ENCODE peak calls at places on chromosomes 12 and 14, in eight cellular contexts. I is OCI-LY7, Z is MM.1S, X is HCT116, M is GM23338, J is hepatocyte, A is SK-N-SH, E is PC-3. R is an unnamed sample. For H3K9me2, the result is how much of the 10 kb centered on the place peaks cover.

GRCh38 chr14:75401356-75401755 is 26.5 kb upstream of the JDP2 start:
- DNase-seq in I (no peak), Z (no peak), X (no peak), M (peak), J (peak), A (no peak), E (no peak), R (peak)

GRCh38 chr12:59595557-59596231 is at the start of gene SLC16A7:
- DNase-seq in I (peak), Z (peak), X (peak), M (peak), J (peak), A (peak), E (peak), R (peak)

GRCh38 chr12:51188359-51189051 is 15.6 kb upstream of the TFCP2 start:
- DNase-seq in I (peak), Z (peak), X (no peak), M (no peak), J (no peak), A (peak), E (no peak), R (no peak)

GRCh38 chr12:81377771-81378170 is 299.9 kb downstream of the ACSS3 start:
- DNase-seq in I (no peak), Z (no peak), X (no peak), M (no peak), J (no peak), A (no peak), E (no peak), R (no peak)

GRCh38 chr14:81164167-81164774 is 56.5 kb downstream of the GTF2A1 start:
- DNase-seq in I (peak), Z (peak), X (peak), M (peak), J (peak), A (peak), E (peak), R (peak)

GRCh38 chr12:126338031-126338441 is 1272.8 kb downstream of the AACS start:
- DNase-seq in I (no peak), Z (no peak), X (no peak), M (no peak), J (no peak), A (no peak), E (peak), R (no peak)

GRCh38 chr12:105977256-105978051 is 161.3 kb downstream of the NUAK1 start:
- DNase-seq in I (no peak), Z (no peak), X (no peak), M (no peak), J (no peak), A (no peak), E (no peak), R (peak)

GRCh38 chr14:67814826-67815225 is 1.6 kb downstream of the ZFYVE26 start:
- DNase-seq in I (no peak), Z (no peak), X (no peak), M (peak), J (no peak), A (no peak), E (no peak), R (peak)

GRCh38 chr14:54085137-54085810 is 128.6 kb upstream of the BMP4 start:
- DNase-seq in I (no peak), Z (no peak), X (no peak), M (peak), J (no peak), A (no peak), E (no peak), R (no peak)

GRCh38 chr14:51873221-51873893 is 12.9 kb downstream of the GNG2 start:
- DNase-seq in I (peak), Z (no peak), X (peak), M (no peak), J (peak), A (peak), E (peak), R (peak)

GRCh38 chr12:21551811-21552469 is 25.8 kb downstream of the SPX start:
- DNase-seq in I (no peak), Z (no peak), X (no peak), M (no peak), J (no peak), A (no peak), E (no peak), R (no peak)

GRCh38 chr12:52688481-52688880 is 8.3 kb upstream of the KRT1 start:
- DNase-seq in I (no peak), Z (no peak), X (no peak), M (no peak), J (no peak), A (no peak), E (no peak), R (no peak)

GRCh38 chr12:105469182-105469581 is 138.7 kb downstream of the C12orf75 start:
- DNase-seq in I (no peak), Z (no peak), X (no peak), M (no peak), J (no peak), A (no peak), E (no peak), R (no peak)

GRCh38 chr14:61147369-61147897 is 133.7 kb downstream of the TMEM30B start:
- DNase-seq in I (no peak), Z (no peak), X (no peak), M (no peak), J (no peak), A (no peak), E (no peak), R (no peak)

GRCh38 chr12:123269395-123269892 is 2.2 kb downstream of the CDK2AP1 start:
- DNase-seq in I (peak), Z (no peak), X (no peak), M (peak), J (peak), A (peak), E (no peak), R (peak)

GRCh38 chr12:14238224-14238792 is 127.2 kb upstream of the ATF7IP start:
- DNase-seq in I (peak), Z (peak), X (no peak), M (peak), J (peak), A (no peak), E (peak), R (peak)

GRCh38 chr12:127650626-127651025 is 616.3 kb upstream of the TMEM132C start:
- DNase-seq in I (no peak), Z (no peak), X (no peak), M (no peak), J (no peak), A (no peak), E (no peak), R (peak)

GRCh38 chr12:59803735-59804134 is 207.9 kb downstream of the SLC16A7 start:
- DNase-seq in I (no peak), Z (no peak), X (no peak), M (peak), J (no peak), A (no peak), E (peak), R (no peak)

GRCh38 chr14:90560529-90560928 is 163.7 kb downstream of the CALM1 start:
- DNase-seq in I (no peak), Z (no peak), X (no peak), M (no peak), J (no peak), A (no peak), E (no peak), R (no peak)

GRCh38 chr12:119649202-119649808 is 18.6 kb upstream of the PRKAB1 start:
- DNase-seq in I (peak), Z (no peak), X (no peak), M (peak), J (no peak), A (peak), E (peak), R (peak)

GRCh38 chr14:103501921-103502669 is 20.5 kb downstream of the CKB start:
- DNase-seq in I (no peak), Z (no peak), X (no peak), M (no peak), J (no peak), A (no peak), E (no peak), R (no peak)

GRCh38 chr14:93309430-93309966 is 23.3 kb downstream of the BTBD7 start:
- DNase-seq in I (no peak), Z (no peak), X (no peak), M (no peak), J (no peak), A (no peak), E (peak), R (no peak)

GRCh38 chr14:93744176-93744575 is 44.1 kb downstream of the PRIMA1 start:
- DNase-seq in I (no peak), Z (no peak), X (no peak), M (no peak), J (no peak), A (no peak), E (no peak), R (no peak)

GRCh38 chr12:23376238-23376637 is 573.2 kb downstream of the SOX5 start:
- DNase-seq in I (no peak), Z (peak), X (no peak), M (peak), J (no peak), A (no peak), E (no peak), R (no peak)

GRCh38 chr14:56213288-56213687 is 95.1 kb downstream of the PELI2 start:
- DNase-seq in I (no peak), Z (no peak), X (no peak), M (no peak), J (no peak), A (no peak), E (no peak), R (no peak)

GRCh38 chr12:75658826-75659823 is 147.7 kb upstream of the KRR1 start:
- DNase-seq in I (no peak), Z (no peak), X (peak), M (no peak), J (no peak), A (no peak), E (peak), R (peak)

GRCh38 chr14:68548194-68549056 is 244.4 kb downstream of the ZFP36L1 start:
- DNase-seq in I (no peak), Z (no peak), X (peak), M (peak), J (peak), A (peak), E (peak), R (peak)

GRCh38 chr12:131239384-131240094 is 285.8 kb downstream of the ADGRD1 start:
- DNase-seq in I (no peak), Z (no peak), X (no peak), M (no peak), J (no peak), A (no peak), E (no peak), R (no peak)

GRCh38 chr14:93546642-93547041 is 115.9 kb downstream of the UNC79 start:
- DNase-seq in I (no peak), Z (no peak), X (no peak), M (no peak), J (no peak), A (peak), E (no peak), R (no peak)

GRCh38 chr12:94706250-94706661 is 55.9 kb upstream of the TMCC3 start:
- DNase-seq in I (no peak), Z (no peak), X (no peak), M (no peak), J (no peak), A (no peak), E (no peak), R (no peak)

DNA sequence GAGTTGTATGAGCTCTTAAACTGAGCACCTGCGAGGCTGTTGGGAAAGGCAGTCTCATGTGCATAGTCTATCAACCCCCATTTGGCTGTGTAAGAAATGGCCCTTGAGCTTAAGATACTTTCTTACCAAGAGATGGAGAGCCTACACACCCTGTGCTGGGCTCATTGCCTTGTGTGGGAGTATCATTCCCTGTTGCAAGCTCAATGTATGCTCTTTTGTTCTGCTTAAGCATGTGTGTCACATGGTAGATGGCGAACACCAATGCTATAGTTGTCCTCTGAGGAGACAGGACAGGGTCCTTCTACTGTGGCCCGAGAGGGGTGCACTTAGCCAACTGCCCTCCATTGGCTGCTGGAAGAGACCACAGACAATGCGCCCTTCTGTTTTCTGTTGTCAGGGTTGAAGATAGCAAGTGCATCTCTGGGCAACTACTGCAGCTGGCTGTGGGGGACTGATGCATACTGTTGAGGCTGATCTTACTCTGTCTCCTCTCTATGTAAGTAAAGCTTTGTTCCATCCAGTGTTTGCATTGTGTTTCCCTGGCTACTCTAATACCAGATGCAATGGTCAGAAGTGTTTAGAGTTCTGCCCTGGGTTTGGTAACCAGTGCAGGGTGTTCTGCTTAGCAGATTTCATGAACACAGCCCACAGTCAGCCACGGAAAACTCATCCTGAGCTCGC is 79.5 kb downstream of the PTPRB start:
- DNase-seq in I (no peak), Z (no peak), X (no peak), M (no peak), J (no peak), A (no peak), E (no peak), R (no peak)
- TF ChIP-seq EZH2phosphoT487 in I (no peak), Z (no peak), X (no peak), M (no peak), J (no peak), A (no peak), E (no peak), R (no peak)

GRCh38 chr12:12523229-12523628 is 39.4 kb downstream of the DUSP16 start:
- DNase-seq in I (no peak), Z (no peak), X (no peak), M (no peak), J (no peak), A (peak), E (no peak), R (no peak)
- H3K9me2 ChIP-seq in I (under half), Z (under half), X (under half), M (under half), J (under half), A (under half), E (under half), R (under half)

GRCh38 chr14:97638864-97639263 is 841.7 kb downstream of the VRK1 start:
- DNase-seq in I (no peak), Z (no peak), X (no peak), M (no peak), J (no peak), A (no peak), E (no peak), R (no peak)

GRCh38 chr14:97641827-97642226 is 844.6 kb downstream of the VRK1 start:
- DNase-seq in I (no peak), Z (no peak), X (no peak), M (no peak), J (no peak), A (no peak), E (no peak), R (no peak)

GRCh38 chr14:97642631-97643030 is 845.4 kb downstream of the VRK1 start:
- DNase-seq in I (no peak), Z (no peak), X (no peak), M (no peak), J (no peak), A (no peak), E (no peak), R (no peak)

GRCh38 chr14:97640031-97640430 is 842.8 kb downstream of the VRK1 start:
- DNase-seq in I (no peak), Z (no peak), X (no peak), M (peak), J (no peak), A (no peak), E (no peak), R (no peak)

DNA sequence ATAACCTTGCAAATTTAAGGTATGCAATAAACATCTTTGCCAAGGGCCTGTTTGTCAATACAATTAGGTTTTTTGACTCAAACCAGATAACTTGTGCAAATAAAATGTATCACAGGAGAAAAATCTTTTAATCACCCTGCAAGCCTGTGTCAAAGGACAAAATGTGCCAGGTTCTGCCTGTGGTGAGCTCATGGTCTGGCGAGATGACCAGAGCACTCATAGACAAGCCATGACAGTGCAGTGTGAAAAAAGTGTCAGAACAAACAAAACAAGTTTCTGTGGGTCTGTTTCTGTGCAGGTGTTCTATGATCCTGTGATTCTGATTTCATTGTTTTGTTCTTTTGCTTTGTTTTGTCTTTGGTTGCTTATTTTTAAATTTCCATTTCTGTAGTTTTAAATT is 847.2 kb downstream of the VRK1 start:
- DNase-seq in I (no peak), Z (no peak), X (no peak), M (no peak), J (no peak), A (no peak), E (peak), R (no peak)
- TF ChIP-seq EZH2phosphoT487 in I (no peak), Z (no peak), X (no peak), M (no peak), J (no peak), A (no peak), E (no peak), R (no peak)

GRCh38 chr12:109455706-109456105 is 21.4 kb downstream of the KCTD10 start:
- DNase-seq in I (no peak), Z (no peak), X (no peak), M (no peak), J (no peak), A (no peak), E (peak), R (peak)
- H3K9me2 ChIP-seq in I (under half), Z (under half), X (under half), M (under half), J (under half), A (under half), E (under half), R (under half)

DNA sequence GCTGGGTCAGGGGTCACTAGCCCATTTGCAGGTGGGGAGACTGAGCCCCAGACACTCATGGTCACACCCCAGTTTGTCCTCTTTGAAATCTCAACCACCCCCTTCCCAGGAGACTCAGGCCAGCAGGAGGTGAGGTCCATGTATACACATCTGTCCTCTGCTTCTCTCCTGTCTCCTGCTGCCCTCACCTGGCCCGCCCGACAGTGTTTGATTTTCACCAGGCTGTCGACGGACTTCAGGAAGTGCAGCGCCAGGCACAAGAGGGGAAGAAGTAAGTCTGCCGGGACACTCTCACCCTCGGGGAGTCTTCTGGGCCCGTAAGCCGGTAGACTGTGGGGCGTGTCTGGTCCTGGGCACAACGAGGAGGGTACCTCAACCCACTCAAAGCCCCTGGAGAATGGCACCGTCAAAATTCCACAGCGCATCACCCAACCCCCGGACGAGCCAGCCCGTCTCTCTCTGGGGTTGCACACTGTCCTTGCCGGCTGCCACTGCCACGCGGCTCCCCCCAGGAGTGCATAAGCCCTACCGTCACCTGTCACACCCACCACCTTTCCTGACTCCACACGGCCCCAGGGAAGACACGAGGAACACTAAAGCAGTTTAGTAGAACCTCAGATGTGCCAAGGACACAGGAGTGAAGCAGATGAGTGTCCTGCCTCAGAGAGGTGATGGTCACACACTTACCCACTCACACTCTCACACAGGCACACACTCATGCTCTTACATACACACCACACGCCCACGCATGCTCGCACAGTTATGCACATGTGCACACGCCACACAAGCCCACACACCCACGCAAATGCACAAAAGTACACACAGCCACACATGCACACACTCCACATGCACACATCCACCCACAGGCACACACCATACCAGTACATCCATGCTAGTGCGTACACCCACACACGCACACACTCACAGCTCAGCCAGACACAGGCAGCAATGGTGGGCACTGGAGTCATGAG is 13.1 kb upstream of the SIVA1 start:
- DNase-seq in I (no peak), Z (no peak), X (no peak), M (no peak), J (no peak), A (no peak), E (no peak), R (no peak)
- TF ChIP-seq EZH2phosphoT487 in I (no peak), Z (no peak), X (no peak), M (no peak), J (no peak), A (no peak), E (no peak), R (no peak)

GRCh38 chr12:50078281-50078680 is 6.9 kb upstream of the SMARCD1 start:
- DNase-seq in I (no peak), Z (no peak), X (no peak), M (no peak), J (no peak), A (no peak), E (no peak), R (no peak)
- H3K9me2 ChIP-seq in I (under half), Z (under half), X (under half), M (under half), J (under half), A (under half), E (under half), R (under half)

R was measured in GM23248.